ENCODE peak calls at places on chromosomes 3 and 15, in four cellular contexts. U is K562, E is HEK293T, F is GM12878. D is an unnamed sample.

GRCh38 chr3:134883697-134884385 is 88.8 kb downstream of the EPHB1 start:
- DNase-seq in U (no peak), E (no peak), F (no peak), D (no peak)

GRCh38 chr3:153051427-153052095 is 110.5 kb upstream of the RAP2B start:
- DNase-seq in U (peak), E (no peak), F (no peak), D (peak)

GRCh38 chr3:65939184-65939583 is 99.5 kb downstream of the MAGI1 start:
- DNase-seq in U (no peak), E (no peak), F (no peak), D (no peak)

GRCh38 chr15:47652213-47652852 is 65.0 kb upstream of the SEMA6D start:
- DNase-seq in U (no peak), E (no peak), F (no peak), D (no peak)

GRCh38 chr15:98948456-98948855 is 59.1 kb downstream of the PGPEP1L start:
- DNase-seq in U (no peak), E (no peak), F (no peak), D (no peak)

GRCh38 chr3:186839874-186840641 is 2.5 kb upstream of the ADIPOQ start:
- DNase-seq in U (no peak), E (no peak), F (no peak), D (no peak)

GRCh38 chr3:24237971-24238767 is 256.5 kb downstream of the THRB start:
- DNase-seq in U (peak), E (peak), F (peak), D (peak)

GRCh38 chr3:43231276-43232000 is 54.9 kb upstream of the SNRK start:
- DNase-seq in U (no peak), E (no peak), F (no peak), D (no peak)

GRCh38 chr15:101535170-101535902 is 45.8 kb upstream of the PCSK6 start:
- DNase-seq in U (no peak), E (no peak), F (no peak), D (no peak)

GRCh38 chr3:64190517-64191515 is 34.5 kb downstream of the PRICKLE2 start:
- DNase-seq in U (no peak), E (no peak), F (no peak), D (no peak)

GRCh38 chr15:65884511-65884910 is 15.2 kb downstream of the RAB11A start:
- DNase-seq in U (no peak), E (no peak), F (no peak), D (no peak)

GRCh38 chr3:61814674-61815073 is 253.3 kb downstream of the PTPRG start:
- DNase-seq in U (no peak), E (no peak), F (no peak), D (no peak)

GRCh38 chr15:60423540-60423939 is 25.8 kb upstream of the ANXA2 start:
- DNase-seq in U (no peak), E (no peak), F (no peak), D (peak)

GRCh38 chr15:85073556-85074194 is 92.0 kb downstream of the PDE8A start:
- DNase-seq in U (no peak), E (no peak), F (no peak), D (no peak)

GRCh38 chr3:123773681-123774431 is 110.3 kb downstream of the MYLK start:
- DNase-seq in U (no peak), E (no peak), F (no peak), D (no peak)

GRCh38 chr15:25670025-25670554 is 193.0 kb downstream of the ATP10A start:
- DNase-seq in U (no peak), E (peak), F (no peak), D (no peak)

GRCh38 chr3:50671331-50671730 is 3.4 kb upstream of the DOCK3 start:
- DNase-seq in U (no peak), E (peak), F (no peak), D (no peak)

GRCh38 chr3:101182734-101183133 is 137.6 kb downstream of the IMPG2 start:
- DNase-seq in U (no peak), E (no peak), F (no peak), D (no peak)

GRCh38 chr3:39378092-39378491 is 5.1 kb upstream of the SLC25A38 start:
- DNase-seq in U (peak), E (peak), F (no peak), D (peak)

GRCh38 chr3:29465836-29466235 is 185.0 kb downstream of the RBMS3 start:
- DNase-seq in U (no peak), E (no peak), F (no peak), D (no peak)

GRCh38 chr15:88563638-88564037 is 17.2 kb upstream of the DET1 start:
- DNase-seq in U (peak), E (no peak), F (no peak), D (no peak)

GRCh38 chr3:146929696-146930095 is 324.6 kb upstream of the PLSCR5 start:
- DNase-seq in U (no peak), E (no peak), F (no peak), D (no peak)

GRCh38 chr15:99279783-99280307 is 28.6 kb downstream of the LRRC28 start:
- DNase-seq in U (no peak), E (no peak), F (no peak), D (no peak)

GRCh38 chr3:46998121-46998851 is 18.8 kb downstream of the NBEAL2 start:
- DNase-seq in U (peak), E (peak), F (no peak), D (peak)

GRCh38 chr3:108623504-108623903 is 34.0 kb downstream of the DZIP3 start:
- DNase-seq in U (no peak), E (no peak), F (no peak), D (no peak)

GRCh38 chr15:53072077-53072476 is 281.9 kb upstream of the ONECUT1 start:
- DNase-seq in U (no peak), E (peak), F (no peak), D (peak)

GRCh38 chr3:186589115-186589514 is 18.6 kb downstream of the DNAJB11 start:
- DNase-seq in U (peak), E (no peak), F (no peak), D (peak)

GRCh38 chr3:32238027-32238815 is at the start of gene CMTM8:
- DNase-seq in U (peak), E (peak), F (no peak), D (peak)

GRCh38 chr15:65376767-65377104 is 1.1 kb downstream of the IGDCC3 start:
- DNase-seq in U (no peak), E (peak), F (no peak), D (no peak)

GRCh38 chr3:49806838-49807237 is 3.8 kb downstream of the INKA1 start:
- DNase-seq in U (no peak), E (no peak), F (no peak), D (no peak)

DNA sequence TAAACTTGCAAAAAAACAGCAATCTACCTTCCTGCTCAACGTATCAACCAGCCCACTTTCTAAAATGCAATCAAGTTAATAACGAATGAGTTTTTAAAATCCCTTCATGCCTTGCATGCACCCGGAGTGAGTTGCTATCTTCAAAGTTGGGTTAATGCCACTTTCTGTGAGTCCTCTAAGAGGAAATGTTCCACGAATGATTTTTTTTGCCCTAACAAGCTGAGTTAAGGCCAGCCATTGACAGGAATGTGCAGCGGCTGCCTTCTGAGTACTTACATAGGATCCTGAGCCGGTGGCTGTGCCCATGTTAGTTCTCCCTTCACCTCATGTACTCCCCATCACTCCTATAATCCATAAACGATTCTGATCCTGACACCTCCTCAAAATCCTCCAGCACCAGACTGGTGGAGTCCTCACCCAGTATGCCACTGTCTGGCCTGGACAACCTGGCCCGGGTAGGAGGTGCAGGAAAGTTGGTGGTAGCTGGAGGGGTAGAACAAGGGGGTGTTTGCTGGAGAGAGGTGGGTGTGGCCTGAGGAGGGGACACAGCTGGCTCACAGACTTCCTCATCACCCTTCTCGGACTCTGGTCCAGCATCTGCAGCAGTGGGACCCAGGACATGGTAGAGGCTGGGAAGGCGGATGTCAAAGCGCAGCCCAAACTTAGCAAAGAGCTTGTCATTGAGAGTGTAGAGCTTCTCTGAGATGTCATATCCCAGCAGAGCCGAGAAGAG is 12.4 kb downstream of the POPDC2 start:
- DNase-seq in U (no peak), E (no peak), F (no peak), D (no peak)
- TF ChIP-seq FOXK2 in U (no peak), E (no peak), F (no peak), D (no peak)

DNA sequence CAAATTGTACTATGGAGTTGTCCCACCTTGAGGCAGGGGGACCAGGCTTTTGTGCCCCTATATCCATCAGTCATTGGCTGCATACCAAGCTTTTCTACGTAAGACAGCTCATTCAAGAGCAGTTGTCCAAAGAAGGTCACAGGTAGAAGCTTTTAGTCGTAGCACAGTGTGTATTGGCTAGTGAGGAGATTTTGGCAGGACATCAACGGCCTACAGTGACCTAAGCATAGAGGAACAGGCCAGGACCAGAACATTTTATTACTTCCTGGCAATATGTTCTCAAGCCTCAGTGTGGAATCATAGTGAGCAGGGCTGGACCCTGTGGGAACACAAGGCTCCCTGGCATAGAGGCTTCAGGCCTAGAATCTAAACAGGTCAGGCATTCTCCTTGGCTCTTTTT is 105.4 kb upstream of the ANKRD28 start:
- DNase-seq in U (no peak), E (no peak), F (no peak), D (no peak)
- TF ChIP-seq FOXK2 in U (no peak), E (no peak), F (no peak), D (no peak)

DNA sequence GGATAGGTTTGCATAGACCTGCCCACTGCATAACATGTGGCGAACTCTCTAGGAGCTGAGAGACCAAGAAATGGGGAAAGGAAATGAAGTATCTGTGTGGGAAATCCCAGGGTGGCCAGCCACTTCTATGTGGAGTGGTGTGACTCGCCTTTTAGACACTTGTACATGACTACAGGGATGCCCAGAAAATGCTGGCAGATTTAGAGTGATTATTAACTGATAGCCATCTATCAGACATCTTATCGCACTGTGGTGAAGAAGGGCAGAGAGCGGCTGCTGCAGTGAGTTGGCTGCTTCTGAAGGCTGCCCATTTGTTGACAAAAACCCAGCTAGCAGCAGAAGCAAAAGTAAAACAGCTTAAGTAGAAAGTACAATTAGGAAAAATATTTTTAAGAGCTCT is 18.1 kb upstream of the STAC start:
- DNase-seq in U (no peak), E (no peak), F (no peak), D (no peak)
- TF ChIP-seq FOXK2 in U (no peak), E (no peak), F (no peak), D (no peak)

DNA sequence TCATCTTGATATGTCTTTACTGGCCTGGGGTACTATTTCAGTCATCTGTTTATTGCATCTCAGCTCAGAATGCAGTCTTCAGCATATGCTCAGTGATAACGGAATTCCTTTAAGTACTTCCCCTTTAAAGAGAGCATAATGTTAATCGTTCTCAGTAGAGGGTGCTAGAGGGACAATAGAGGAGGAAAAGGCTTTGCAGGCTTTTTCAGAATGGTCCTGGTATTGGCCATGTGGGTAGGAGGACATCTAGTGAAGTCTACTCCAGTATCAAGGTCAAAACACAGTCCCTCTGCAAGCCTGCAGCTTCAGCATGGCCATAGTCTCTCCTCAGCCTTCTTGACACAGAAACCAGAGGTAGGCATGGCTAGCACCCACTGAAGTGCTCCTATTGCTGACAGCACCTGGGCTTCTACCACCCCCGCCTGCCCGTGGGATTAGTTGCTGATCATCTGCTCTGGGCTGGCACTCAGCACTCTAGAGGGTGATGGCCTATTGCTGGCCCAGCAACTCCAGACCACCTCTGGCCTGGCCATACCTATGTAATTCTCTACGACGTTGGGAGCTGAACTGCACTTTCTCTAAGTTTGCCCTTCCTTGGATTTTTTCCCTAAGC is 65.4 kb downstream of the KCNH8 start:
- DNase-seq in U (no peak), E (peak), F (no peak), D (peak)
- TF ChIP-seq FOXK2 in U (no peak), E (no peak), F (no peak), D (no peak)

DNA sequence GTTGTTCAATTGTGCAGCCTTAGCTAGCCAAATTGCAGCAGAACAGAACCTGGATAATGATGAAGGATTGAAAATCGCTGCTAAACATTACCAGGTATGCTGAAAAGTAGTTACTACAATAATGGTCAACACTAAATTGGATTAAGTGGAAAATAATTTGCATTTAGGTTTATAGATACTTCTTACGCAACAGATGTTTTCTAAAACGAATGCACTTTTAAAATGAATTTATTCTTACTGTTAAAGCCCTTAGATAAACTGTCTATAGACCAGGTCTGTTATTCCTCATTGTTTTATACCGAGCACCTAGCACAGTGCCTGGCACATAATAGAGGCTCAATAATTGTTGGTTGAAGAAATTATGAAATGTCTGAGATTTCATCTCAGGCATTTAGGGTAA is 23.6 kb downstream of the PDCD6IP start:
- DNase-seq in U (no peak), E (no peak), F (no peak), D (no peak)
- TF ChIP-seq FOXK2 in U (no peak), E (no peak), F (no peak), D (no peak)

GRCh38 chr3:132183811-132184210 is 133.4 kb upstream of the ACP3 start:
- DNase-seq in U (no peak), E (no peak), F (no peak), D (no peak)

GRCh38 chr3:132174500-132174899 is 139.7 kb upstream of the CPNE4 start:
- DNase-seq in U (no peak), E (no peak), F (no peak), D (no peak)

DNA sequence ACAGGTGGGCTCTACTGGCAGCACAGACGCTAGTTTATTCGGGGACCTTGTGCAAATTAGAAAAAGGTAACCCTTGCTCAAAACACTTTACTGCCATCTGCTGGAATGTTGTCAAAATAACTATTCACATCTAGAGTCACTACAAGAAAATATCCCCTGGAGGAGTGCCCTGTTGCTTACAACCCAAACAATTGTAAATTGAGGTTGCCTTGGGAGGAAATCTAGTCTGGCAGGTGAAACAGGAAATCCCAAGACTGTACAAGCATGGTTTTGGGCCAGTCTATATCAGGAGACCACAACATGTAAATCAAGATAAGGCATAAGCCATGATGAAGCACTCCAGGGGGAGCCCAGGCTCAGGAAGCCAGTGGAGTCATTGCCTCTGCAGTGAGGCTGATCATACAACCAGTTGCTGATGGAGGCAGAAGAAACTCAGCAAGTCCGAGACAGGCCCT is 136.8 kb upstream of the ACP3 start:
- DNase-seq in U (no peak), E (peak), F (peak), D (peak)
- TF ChIP-seq FOXK2 in U (no peak), E (no peak), F (no peak), D (no peak)

GRCh38 chr3:142112601-142113000 is 36.7 kb downstream of the TFDP2 start:
- DNase-seq in U (no peak), E (no peak), F (no peak), D (no peak)

GRCh38 chr3:142117052-142117451 is 32.3 kb downstream of the TFDP2 start:
- DNase-seq in U (no peak), E (no peak), F (no peak), D (peak)

GRCh38 chr3:142115927-142116668 is 33.2 kb downstream of the TFDP2 start:
- DNase-seq in U (no peak), E (no peak), F (no peak), D (no peak)

GRCh38 chr3:142118911-142119310 is 30.4 kb downstream of the TFDP2 start:
- DNase-seq in U (no peak), E (no peak), F (no peak), D (no peak)

DNA sequence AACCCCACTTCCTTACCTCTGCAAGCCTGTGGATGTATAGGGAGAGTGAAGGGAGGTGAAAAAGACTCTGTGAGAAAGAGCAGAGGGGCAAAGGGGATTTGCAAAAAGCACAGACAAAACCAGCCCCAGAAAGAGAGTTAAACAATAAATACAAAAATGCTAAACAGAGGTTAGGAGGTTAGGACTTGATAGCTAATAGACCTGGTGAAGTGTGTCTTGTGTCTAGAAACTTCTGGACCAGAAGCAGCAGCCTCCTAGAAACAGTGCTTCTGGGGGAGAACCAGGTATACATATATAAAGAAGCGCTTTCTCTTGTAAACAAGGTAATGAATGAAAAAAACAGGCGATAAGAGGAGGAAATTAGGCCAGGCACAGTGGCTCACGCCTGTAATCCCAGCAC is 31.9 kb downstream of the TFDP2 start:
- DNase-seq in U (no peak), E (no peak), F (no peak), D (no peak)
- TF ChIP-seq FOXK2 in U (no peak), E (no peak), F (no peak), D (no peak)

D was measured in HepG2.